ENCODE peak calls at places on chromosome 13, in eight cellular contexts. V, C, G, W, I, A, X and F are unnamed samples.

GRCh38 chr13:40764587-40765403 is 6.2 kb downstream of the MRPS31 start:
- DNase-seq in V (no peak), C (no peak), G (no peak), W (peak; percentile 38), I (no peak), A (no peak), X (no peak), F (no peak)

GRCh38 chr13:110644892-110645521 is 29.7 kb downstream of the NAXD start:
- DNase-seq in V (peak; percentile 94), C (peak; percentile 89), G (peak; percentile 57), W (peak; percentile 90), I (no peak), A (peak; percentile 35), X (peak; percentile 65), F (peak; percentile 42)

GRCh38 chr13:108102771-108103170 is 112.6 kb downstream of the LIG4 start:
- DNase-seq in V (no peak), C (no peak), G (no peak), W (no peak), I (peak; percentile 26), A (no peak), X (no peak), F (no peak)

GRCh38 chr13:102654786-102655185 is 40.1 kb downstream of the METTL21C start:
- DNase-seq in V (no peak), C (no peak), G (no peak), W (no peak), I (no peak), A (no peak), X (no peak), F (no peak)

GRCh38 chr13:64935441-64935840 is 2294.7 kb downstream of the PCDH9 start:
- DNase-seq in V (no peak), C (no peak), G (no peak), W (no peak), I (no peak), A (no peak), X (no peak), F (no peak)

GRCh38 chr13:91347996-91348905 is 764 bp downstream of the MIR17HG start:
- DNase-seq in V (no peak), C (peak; percentile 19), G (peak; percentile 50), W (peak; percentile 71), I (peak; percentile 15), A (peak; percentile 58), X (peak; percentile 79), F (peak; percentile 74)

GRCh38 chr13:64154514-64154913 is 2738.9 kb upstream of the PCDH20 start:
- DNase-seq in V (peak; percentile 16), C (no peak), G (no peak), W (peak; percentile 24), I (no peak), A (peak; percentile 4), X (no peak), F (no peak)

GRCh38 chr13:55244991-55245644 is 1895.6 kb upstream of the PRR20A start:
- DNase-seq in V (peak; percentile 91), C (peak; percentile 62), G (no peak), W (no peak), I (no peak), A (peak; percentile 52), X (no peak), F (no peak)

GRCh38 chr13:30615851-30616311 is 1.8 kb upstream of the USPL1 start:
- DNase-seq in V (no peak), C (no peak), G (no peak), W (peak; percentile 42), I (peak; percentile 11), A (no peak), X (no peak), F (no peak)

GRCh38 chr13:41268764-41269163 is 5.4 kb upstream of the MTRF1 start:
- DNase-seq in V (peak; percentile 69), C (no peak), G (no peak), W (peak; percentile 24), I (no peak), A (peak; percentile 54), X (no peak), F (no peak)

GRCh38 chr13:59047546-59047945 is 1116.2 kb downstream of the DIAPH3 start:
- DNase-seq in V (peak; percentile 7), C (no peak), G (no peak), W (no peak), I (no peak), A (no peak), X (no peak), F (no peak)

GRCh38 chr13:113941571-113942191 is 32.2 kb downstream of the C13orf46 start:
- DNase-seq in V (no peak), C (no peak), G (no peak), W (peak; percentile 46), I (peak; percentile 34), A (no peak), X (no peak), F (no peak)

GRCh38 chr13:92963029-92963428 is 263.6 kb upstream of the GPC6 start:
- DNase-seq in V (no peak), C (no peak), G (no peak), W (peak; percentile 50), I (no peak), A (no peak), X (no peak), F (no peak)

GRCh38 chr13:41244555-41244954 is 18.8 kb downstream of the MTRF1 start:
- DNase-seq in V (peak; percentile 11), C (no peak), G (no peak), W (peak; percentile 54), I (no peak), A (no peak), X (no peak), F (no peak)

GRCh38 chr13:82323101-82323500 is 1559.2 kb downstream of the SLITRK1 start:
- DNase-seq in V (no peak), C (no peak), G (no peak), W (no peak), I (no peak), A (no peak), X (no peak), F (no peak)

GRCh38 chr13:62185631-62186256 is 770.1 kb upstream of the PCDH20 start:
- DNase-seq in V (peak; percentile 58), C (no peak), G (no peak), W (no peak), I (no peak), A (no peak), X (no peak), F (no peak)

GRCh38 chr13:21632196-21632595 is 28.2 kb upstream of the MICU2 start:
- DNase-seq in V (no peak), C (no peak), G (no peak), W (no peak), I (no peak), A (no peak), X (no peak), F (no peak)

DNA sequence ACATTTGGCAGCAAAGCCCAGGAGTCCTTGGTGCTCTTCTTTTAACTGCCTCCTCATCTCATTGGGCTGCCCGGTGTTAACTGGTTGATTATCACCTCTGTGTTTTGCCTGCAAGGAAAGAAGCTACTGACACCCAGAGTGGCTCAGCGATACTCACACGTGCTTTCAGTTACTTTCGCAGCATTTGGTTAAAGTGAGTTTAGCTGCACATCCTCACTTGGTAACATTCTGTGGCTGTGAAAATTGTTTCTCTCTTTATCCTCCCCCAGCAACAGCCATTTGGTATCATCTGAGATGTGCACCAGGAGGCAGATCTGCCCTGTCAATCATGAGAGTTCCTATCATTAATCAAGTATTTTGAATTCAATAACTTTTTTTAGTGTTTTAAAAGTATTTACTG is 44.6 kb upstream of the GPR183 start:
- DNase-seq in V (no peak), C (no peak), G (no peak), W (no peak), I (no peak), A (no peak), X (no peak), F (no peak)
- TF ChIP-seq CTCF in V (no peak), C (no peak), G (no peak), W (no peak), I (no peak), A (no peak), X (no peak), F (no peak)

GRCh38 chr13:23876265-23876664 is 12.9 kb downstream of the MIPEP start:
- DNase-seq in V (peak; percentile 46), C (no peak), G (no peak), W (peak; percentile 55), I (no peak), A (peak; percentile 38), X (no peak), F (no peak)

GRCh38 chr13:23868521-23868920 is 20.7 kb downstream of the MIPEP start:
- DNase-seq in V (no peak), C (no peak), G (no peak), W (peak; percentile 65), I (peak; percentile 59), A (no peak), X (no peak), F (no peak)

GRCh38 chr13:23870356-23871146 is 18.6 kb downstream of the MIPEP start:
- DNase-seq in V (no peak), C (no peak), G (no peak), W (peak; percentile 21), I (no peak), A (no peak), X (no peak), F (no peak)

GRCh38 chr13:23867027-23867491 is 22.1 kb downstream of the MIPEP start:
- DNase-seq in V (no peak), C (no peak), G (no peak), W (peak; percentile 74), I (no peak), A (no peak), X (no peak), F (no peak)

GRCh38 chr13:23871616-23872220 is 17.5 kb downstream of the MIPEP start:
- DNase-seq in V (peak; percentile 16), C (no peak), G (no peak), W (peak; percentile 63), I (peak; percentile 52), A (no peak), X (peak; percentile 38), F (no peak)
- TF ChIP-seq CTCF in V (peak; percentile 65), C (peak; percentile 13), G (peak; percentile 73), W (peak; percentile 25), I (peak; percentile 64), A (peak; percentile 69), X (peak; percentile 55), F (peak; percentile 78)

GRCh38 chr13:73338389-73338788 is 279.6 kb downstream of the KLF5 start:
- DNase-seq in V (no peak), C (no peak), G (no peak), W (peak; percentile 2), I (peak; percentile 20), A (no peak), X (no peak), F (no peak)

GRCh38 chr13:73336789-73337188 is 278.0 kb downstream of the KLF5 start:
- DNase-seq in V (peak; percentile 5), C (no peak), G (no peak), W (no peak), I (peak; percentile 26), A (no peak), X (no peak), F (no peak)

GRCh38 chr13:73335938-73336337 is 277.1 kb downstream of the KLF5 start:
- DNase-seq in V (no peak), C (no peak), G (no peak), W (peak; percentile 2), I (no peak), A (no peak), X (no peak), F (no peak)

GRCh38 chr13:73339086-73339485 is 280.3 kb downstream of the KLF5 start:
- DNase-seq in V (no peak), C (no peak), G (no peak), W (no peak), I (no peak), A (no peak), X (no peak), F (no peak)

GRCh38 chr13:73337511-73337910 is 278.7 kb downstream of the KLF5 start:
- DNase-seq in V (no peak), C (no peak), G (no peak), W (no peak), I (peak; percentile 28), A (no peak), X (no peak), F (no peak)
- TF ChIP-seq CTCF in V (no peak), C (no peak), G (no peak), W (no peak), I (no peak), A (no peak), X (no peak), F (no peak)

GRCh38 chr13:97243915-97244820 is 22.0 kb downstream of the MBNL2 start:
- DNase-seq in V (no peak), C (no peak), G (no peak), W (no peak), I (no peak), A (peak; percentile 60), X (no peak), F (no peak)
- TF ChIP-seq CTCF in V (no peak), C (no peak), G (no peak), W (no peak), I (no peak), A (no peak), X (no peak), F (no peak)